ENCODE peak calls at places on chromosomes 2 and 18, in ten cellular contexts. N is colonic mucosa; M is psoas muscle; R is neuronal stem cell; L is SK-N-SH; H is trophoblast cell; C is CD8-positive, alpha-beta memory T cell; O is GM12864; I is NB4; Q is heart right ventricle. A is an unnamed sample.

GRCh38 chr2:230849633-230850357 is 14.9 kb upstream of the ITM2C start:
- DNase-seq in N (peak), M (peak), R (no peak), L (no peak), H (peak), C (peak), O (no peak), I (no peak), Q (no peak), A (no peak)

GRCh38 chr2:26687328-26687727 is 5.2 kb upstream of the KCNK3 start:
- DNase-seq in N (no peak), M (no peak), R (no peak), L (no peak), H (no peak), C (no peak), O (no peak), I (no peak), Q (no peak), A (no peak)

GRCh38 chr2:72993147-72993546 is 75.8 kb downstream of the EMX1 start:
- DNase-seq in N (peak), M (peak), R (peak), L (peak), H (no peak), C (peak), O (no peak), I (peak), Q (no peak), A (peak)

GRCh38 chr2:151774506-151774905 is 40.2 kb upstream of the NEB start:
- DNase-seq in N (no peak), M (no peak), R (no peak), L (no peak), H (no peak), C (no peak), O (no peak), I (no peak), Q (no peak), A (no peak)

GRCh38 chr2:97695744-97696143 is 17.6 kb upstream of the ZAP70 start:
- DNase-seq in N (no peak), M (no peak), R (no peak), L (no peak), H (peak), C (no peak), O (no peak), I (no peak), Q (no peak), A (no peak)

GRCh38 chr2:136327162-136327852 is 209.4 kb upstream of the CXCR4 start:
- DNase-seq in N (peak), M (no peak), R (no peak), L (peak), H (peak), C (peak), O (peak), I (peak), Q (no peak), A (peak)

GRCh38 chr2:19176977-19177376 is 181.4 kb downstream of the OSR1 start:
- DNase-seq in N (no peak), M (no peak), R (no peak), L (no peak), H (peak), C (no peak), O (no peak), I (no peak), Q (no peak), A (no peak)

GRCh38 chr2:36287363-36288275 is 68.0 kb upstream of the CRIM1 start:
- DNase-seq in N (no peak), M (no peak), R (no peak), L (no peak), H (no peak), C (no peak), O (no peak), I (no peak), Q (no peak), A (no peak)

GRCh38 chr2:151260492-151261239 is 997 bp downstream of the RBM43 start:
- DNase-seq in N (no peak), M (no peak), R (no peak), L (no peak), H (no peak), C (no peak), O (no peak), I (no peak), Q (no peak), A (no peak)

GRCh38 chr18:27404855-27405254 is 219.7 kb upstream of the CHST9 start:
- DNase-seq in N (no peak), M (no peak), R (no peak), L (no peak), H (peak), C (no peak), O (no peak), I (no peak), Q (no peak), A (no peak)

GRCh38 chr2:219254590-219255219 is 987 bp upstream of the TUBA4A start:
- DNase-seq in N (no peak), M (no peak), R (no peak), L (no peak), H (no peak), C (peak), O (no peak), I (peak), Q (no peak), A (no peak)

GRCh38 chr2:74181739-74182138 is 3.1 kb upstream of the MOB1A start:
- DNase-seq in N (no peak), M (no peak), R (no peak), L (peak), H (no peak), C (no peak), O (peak), I (peak), Q (no peak), A (no peak)

GRCh38 chr18:22912835-22913234 is 20.3 kb upstream of the RBBP8 start:
- DNase-seq in N (no peak), M (no peak), R (no peak), L (no peak), H (peak), C (no peak), O (no peak), I (no peak), Q (no peak), A (no peak)

GRCh38 chr2:239546541-239546940 is 145.7 kb upstream of the HDAC4 start:
- DNase-seq in N (no peak), M (no peak), R (no peak), L (no peak), H (no peak), C (no peak), O (no peak), I (no peak), Q (no peak), A (no peak)

GRCh38 chr18:35938158-35938557 is 34.3 kb upstream of the RMP24 start:
- DNase-seq in N (no peak), M (no peak), R (no peak), L (no peak), H (peak), C (no peak), O (no peak), I (no peak), Q (no peak), A (no peak)

GRCh38 chr2:138564586-138565250 is 63.1 kb downstream of the SPOPL start:
- DNase-seq in N (no peak), M (no peak), R (no peak), L (no peak), H (no peak), C (no peak), O (no peak), I (no peak), Q (no peak), A (no peak)

GRCh38 chr2:26786207-26787023 is 559 bp downstream of the CENPA start:
- DNase-seq in N (peak), M (peak), R (no peak), L (peak), H (no peak), C (no peak), O (no peak), I (peak), Q (no peak), A (no peak)

GRCh38 chr18:7840445-7840844 is 273.3 kb downstream of the PTPRM start:
- DNase-seq in N (no peak), M (no peak), R (no peak), L (no peak), H (no peak), C (no peak), O (no peak), I (no peak), Q (no peak), A (peak)

GRCh38 chr2:36618381-36618780 is 20.4 kb upstream of the FEZ2 start:
- DNase-seq in N (peak), M (no peak), R (peak), L (peak), H (peak), C (no peak), O (peak), I (peak), Q (no peak), A (peak)

GRCh38 chr18:13136056-13136688 is 82.4 kb upstream of the LDLRAD4 start:
- DNase-seq in N (no peak), M (no peak), R (peak), L (no peak), H (no peak), C (peak), O (no peak), I (peak), Q (no peak), A (no peak)

GRCh38 chr18:26268454-26268853 is 42.2 kb downstream of the TAF4B start:
- DNase-seq in N (no peak), M (no peak), R (no peak), L (no peak), H (peak), C (no peak), O (no peak), I (no peak), Q (no peak), A (no peak)

GRCh38 chr18:6509417-6510198 is 94.9 kb upstream of the L3MBTL4 start:
- DNase-seq in N (no peak), M (no peak), R (no peak), L (peak), H (peak), C (no peak), O (no peak), I (no peak), Q (no peak), A (no peak)

GRCh38 chr2:42516418-42516817 is 22.6 kb upstream of the KCNG3 start:
- DNase-seq in N (no peak), M (no peak), R (no peak), L (no peak), H (no peak), C (no peak), O (no peak), I (no peak), Q (no peak), A (no peak)

GRCh38 chr2:33111002-33111446 is 164.3 kb downstream of the LTBP1 start:
- DNase-seq in N (no peak), M (no peak), R (no peak), L (no peak), H (peak), C (no peak), O (no peak), I (no peak), Q (no peak), A (no peak)

GRCh38 chr2:105237045-105237765 is 4.3 kb upstream of the GPR45 start:
- DNase-seq in N (no peak), M (no peak), R (no peak), L (no peak), H (no peak), C (peak), O (no peak), I (no peak), Q (no peak), A (no peak)

DNA sequence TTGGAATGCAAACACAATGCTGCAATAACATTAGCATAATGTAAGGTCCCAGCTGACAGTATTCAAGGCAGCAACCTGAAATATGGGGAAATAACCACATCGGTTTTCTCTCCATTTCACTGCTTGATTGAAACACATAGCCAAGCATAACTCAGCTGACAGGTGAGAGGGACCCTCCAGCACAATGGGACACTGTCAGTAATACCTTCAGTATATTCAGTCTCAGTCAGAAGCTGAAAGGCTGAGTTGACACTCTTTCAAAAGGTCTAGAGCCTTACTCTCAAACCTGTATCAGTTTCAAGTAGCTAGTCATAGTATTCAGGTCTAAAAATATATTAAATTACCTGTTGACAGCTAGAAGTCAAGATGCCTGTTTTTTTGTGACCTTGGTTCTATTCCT is 1311.9 kb upstream of the NRXN1 start:
- DNase-seq in N (no peak), M (no peak), R (no peak), L (no peak), H (no peak), C (no peak), O (no peak), I (no peak), Q (no peak), A (no peak)
- H3K4me3 ChIP-seq in N (no peak), M (no peak), R (no peak), L (no peak), H (no peak), C (no peak), O (no peak), I (no peak), Q (no peak), A (no peak)

GRCh38 chr2:226426292-226426736 is 373.3 kb downstream of the IRS1 start:
- DNase-seq in N (no peak), M (no peak), R (no peak), L (no peak), H (peak), C (no peak), O (no peak), I (peak), Q (no peak), A (no peak)
- H3K4me3 ChIP-seq in N (no peak), M (no peak), R (no peak), L (no peak), H (no peak), C (no peak), O (no peak), I (no peak), Q (no peak), A (no peak)

DNA sequence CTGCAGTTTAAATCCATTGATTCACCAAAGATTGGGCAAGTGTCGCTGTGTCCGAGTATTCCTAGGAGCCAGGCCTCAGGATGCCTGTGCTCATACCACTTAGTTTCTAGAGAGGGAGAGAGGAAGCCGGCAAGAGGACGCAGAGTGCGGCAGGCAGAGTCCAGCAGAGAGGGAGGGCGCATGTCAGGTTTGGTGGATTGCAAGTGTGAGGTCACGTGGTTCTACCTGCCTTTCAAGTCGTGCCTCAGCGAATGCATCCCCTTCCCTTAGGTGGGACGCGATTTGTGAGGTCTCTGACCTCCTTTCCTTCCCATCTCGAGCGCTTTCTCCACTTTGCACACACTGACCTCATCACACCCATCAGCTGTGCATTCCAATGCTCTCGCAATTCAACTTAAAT is 188.1 kb downstream of the TMEM18 start:
- DNase-seq in N (no peak), M (no peak), R (no peak), L (no peak), H (peak), C (no peak), O (no peak), I (no peak), Q (no peak), A (no peak)
- H3K4me3 ChIP-seq in N (no peak), M (no peak), R (no peak), L (no peak), H (no peak), C (no peak), O (no peak), I (no peak), Q (no peak), A (no peak)

DNA sequence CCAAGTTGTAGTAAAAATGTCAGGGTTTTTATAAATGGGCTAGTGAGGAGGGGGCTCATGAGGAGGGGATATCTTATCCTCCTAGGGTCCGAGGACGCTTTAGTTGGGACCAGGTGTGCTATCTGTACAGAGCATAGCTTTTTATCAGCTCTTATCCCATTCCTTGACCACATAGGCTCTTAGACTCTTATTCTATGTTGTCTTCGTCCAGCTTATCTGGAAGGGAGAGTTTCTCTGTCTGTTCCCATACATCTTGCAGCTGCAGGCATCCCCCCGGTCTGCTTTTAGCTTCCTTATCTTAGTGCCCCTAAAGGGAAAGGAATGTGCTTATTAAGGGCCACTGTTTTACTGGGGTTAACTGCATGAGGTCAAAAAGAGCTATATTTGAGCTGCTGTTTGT is 44.8 kb downstream of the PDK1 start:
- DNase-seq in N (no peak), M (no peak), R (no peak), L (no peak), H (no peak), C (no peak), O (no peak), I (no peak), Q (no peak), A (no peak)
- H3K4me3 ChIP-seq in N (no peak), M (no peak), R (no peak), L (no peak), H (no peak), C (no peak), O (no peak), I (no peak), Q (no peak), A (no peak)

GRCh38 chr2:25202290-25202689 is 33.9 kb upstream of the POMC start:
- DNase-seq in N (no peak), M (no peak), R (no peak), L (no peak), H (no peak), C (no peak), O (no peak), I (no peak), Q (no peak), A (peak)

GRCh38 chr2:25201794-25202193 is 33.4 kb upstream of the POMC start:
- DNase-seq in N (no peak), M (no peak), R (no peak), L (no peak), H (no peak), C (no peak), O (no peak), I (no peak), Q (no peak), A (no peak)

GRCh38 chr2:25201265-25201664 is 32.9 kb upstream of the POMC start:
- DNase-seq in N (no peak), M (no peak), R (no peak), L (no peak), H (no peak), C (no peak), O (no peak), I (no peak), Q (no peak), A (no peak)

GRCh38 chr2:25207078-25207545 is 38.7 kb upstream of the POMC start:
- DNase-seq in N (no peak), M (no peak), R (no peak), L (no peak), H (no peak), C (peak), O (no peak), I (peak), Q (no peak), A (peak)

DNA sequence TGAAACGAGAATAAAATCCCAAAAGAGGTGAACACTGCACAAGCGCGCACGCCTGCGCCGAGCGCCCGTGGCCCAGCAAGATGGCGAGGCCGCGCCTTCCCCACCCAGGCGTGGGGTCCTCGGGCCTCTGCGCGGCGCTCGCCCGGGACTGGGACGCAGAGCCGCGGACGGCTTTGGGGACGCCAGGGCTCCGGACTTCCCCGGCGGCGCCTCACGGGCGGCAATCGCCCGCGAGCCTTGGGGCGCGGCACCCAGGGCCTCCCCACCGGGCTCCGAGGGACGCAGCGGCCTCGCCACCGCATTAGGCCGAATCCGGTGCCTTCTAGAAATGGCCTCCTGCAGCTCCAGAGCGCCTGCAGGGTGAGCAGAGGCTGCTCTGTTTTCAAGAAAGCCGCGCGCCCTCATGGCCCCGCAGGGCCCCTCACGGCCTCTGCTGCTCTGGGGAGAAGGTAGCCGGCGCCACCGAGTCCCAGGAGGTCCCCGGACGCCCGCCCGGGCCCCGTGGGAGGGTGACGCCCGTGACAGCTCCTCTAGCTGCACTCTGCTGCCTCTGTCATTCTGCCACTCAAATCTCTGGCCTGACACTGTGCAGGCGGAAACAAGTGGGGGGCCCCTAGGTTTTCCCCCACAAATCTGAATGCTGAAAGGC is 35.9 kb upstream of the POMC start:
- DNase-seq in N (no peak), M (no peak), R (no peak), L (no peak), H (no peak), C (no peak), O (no peak), I (no peak), Q (peak), A (no peak)
- H3K4me3 ChIP-seq in N (peak), M (peak), R (no peak), L (no peak), H (no peak), C (no peak), O (peak), I (no peak), Q (no peak), A (no peak)

GRCh38 chr2:120229341-120229740 is 6.1 kb upstream of the TMEM185B start:
- DNase-seq in N (no peak), M (no peak), R (no peak), L (no peak), H (no peak), C (no peak), O (no peak), I (no peak), Q (no peak), A (no peak)

GRCh38 chr2:120233292-120233691 is 10.1 kb upstream of the TMEM185B start:
- DNase-seq in N (no peak), M (peak), R (no peak), L (no peak), H (no peak), C (no peak), O (no peak), I (no peak), Q (no peak), A (no peak)

GRCh38 chr2:120231974-120232635 is 8.9 kb upstream of the TMEM185B start:
- DNase-seq in N (no peak), M (peak), R (no peak), L (no peak), H (no peak), C (peak), O (peak), I (no peak), Q (no peak), A (no peak)

GRCh38 chr2:120230515-120231471 is 7.6 kb upstream of the TMEM185B start:
- DNase-seq in N (peak), M (peak), R (no peak), L (no peak), H (peak), C (no peak), O (no peak), I (no peak), Q (no peak), A (no peak)

GRCh38 chr2:120231564-120231973 is 8.4 kb upstream of the TMEM185B start:
- DNase-seq in N (no peak), M (peak), R (no peak), L (no peak), H (no peak), C (no peak), O (no peak), I (no peak), Q (no peak), A (no peak)
- H3K4me3 ChIP-seq in N (peak), M (peak), R (no peak), L (no peak), H (no peak), C (peak), O (peak), I (no peak), Q (no peak), A (no peak)